ENCODE peak calls at places on chromosomes 6 and 20, in ten cellular contexts. I, K, V, W, M, Y, R, H, S and N are unnamed samples.

GRCh38 chr20:43744121-43744520 is 17.3 kb upstream of the GTSF1L start:
- DNase-seq in I (no peak), H (no peak), M (no peak), R (no peak), V (no peak), K (no peak), S (no peak), W (no peak), Y (no peak), N (no peak)

GRCh38 chr6:14074723-14075503 is 42.7 kb upstream of the CD83 start:
- DNase-seq in I (peak; percentile 87), W (peak; percentile 56), M (no peak), V (no peak), S (no peak), H (no peak), R (no peak), Y (peak; percentile 20), K (no peak), N (peak; percentile 16)

GRCh38 chr6:73648166-73648565 is 5.6 kb downstream of the SLC17A5 start:
- DNase-seq in S (no peak), V (no peak), R (no peak), K (no peak), Y (no peak), M (no peak), W (peak; percentile 52), H (no peak), I (no peak), N (no peak)

GRCh38 chr6:99241905-99242534 is 107.5 kb downstream of the FAXC start:
- DNase-seq in R (peak; percentile 10), V (peak; percentile 31), Y (peak; percentile 23), M (no peak), H (no peak), W (peak; percentile 45), S (no peak), I (peak; percentile 34), K (peak; percentile 56), N (peak; percentile 46)

GRCh38 chr6:93894521-93894920 is 475.2 kb upstream of the EPHA7 start:
- DNase-seq in Y (no peak), K (no peak), R (no peak), W (peak; percentile 30), I (no peak), H (no peak), V (no peak), S (no peak), M (no peak), N (peak; percentile 39)

GRCh38 chr6:111096246-111096645 is 8.9 kb downstream of the SLC16A10 start:
- DNase-seq in R (no peak), W (no peak), H (peak; percentile 93), S (no peak), I (no peak), M (no peak), V (no peak), K (no peak), Y (no peak), N (no peak)

GRCh38 chr20:32872266-32872665 is 13.5 kb downstream of the EFCAB8 start:
- DNase-seq in H (no peak), R (no peak), V (no peak), W (no peak), Y (no peak), M (no peak), I (no peak), S (no peak), K (no peak), N (no peak)

GRCh38 chr6:8462694-8463093 is 27.3 kb upstream of the SLC35B3 start:
- DNase-seq in V (no peak), H (no peak), S (no peak), Y (no peak), I (no peak), R (no peak), M (no peak), K (no peak), W (no peak), N (no peak)

GRCh38 chr6:80182291-80182690 is 75.8 kb downstream of the BCKDHB start:
- DNase-seq in W (peak; percentile 69), S (no peak), K (no peak), R (peak; percentile 24), V (no peak), Y (no peak), I (no peak), H (no peak), M (no peak), N (no peak)

GRCh38 chr6:76166874-76167273 is 94.4 kb upstream of the IMPG1 start:
- DNase-seq in I (no peak), K (no peak), M (no peak), H (no peak), V (no peak), Y (no peak), R (no peak), W (no peak), S (no peak), N (no peak)

GRCh38 chr6:105094133-105094640 is 85.6 kb downstream of the POPDC3 start:
- DNase-seq in R (no peak), I (no peak), W (no peak), Y (no peak), S (no peak), K (no peak), V (no peak), M (no peak), H (no peak), N (no peak)
- TF ChIP-seq CTCF in R (no peak), I (peak; percentile 5), W (no peak), Y (no peak), S (no peak), K (peak; percentile 13), V (no peak), M (no peak), H (no peak), N (no peak)

DNA sequence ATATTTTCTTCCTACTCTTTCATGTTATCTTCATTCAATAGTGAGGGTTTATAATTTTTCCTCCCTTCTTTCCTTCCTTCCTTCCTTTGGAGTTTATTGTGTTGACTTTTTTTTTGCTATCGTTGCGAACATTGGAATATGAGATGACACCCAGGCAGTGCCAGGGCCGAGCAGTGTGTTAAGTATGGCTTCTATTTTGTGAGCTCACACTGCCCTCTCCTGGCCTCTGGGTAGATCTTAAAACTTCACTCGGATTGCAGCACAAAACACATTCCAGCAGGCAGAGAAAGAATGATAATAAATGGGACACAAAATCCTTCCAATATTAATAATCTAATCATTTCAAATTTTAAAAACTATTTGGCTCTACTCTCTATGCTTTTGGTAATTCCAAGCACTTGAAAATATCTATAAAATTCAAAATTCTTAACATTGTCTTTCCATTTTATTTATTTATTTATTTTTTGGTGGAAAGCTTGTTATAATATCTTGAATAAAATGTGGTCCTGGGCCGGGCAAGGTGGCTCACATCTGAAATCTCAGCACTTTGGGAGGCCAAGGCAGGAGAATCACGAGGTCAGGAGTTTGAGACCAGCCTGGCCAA is 147.4 kb upstream of the OLIG3 start:
- DNase-seq in W (peak; percentile 80), V (peak; percentile 59), R (peak; percentile 36), M (peak; percentile 7), I (peak; percentile 57), Y (peak; percentile 65), S (no peak), K (peak; percentile 82), H (no peak), N (peak; percentile 76)
- TF ChIP-seq CTCF in W (peak; percentile 64), V (peak; percentile 87), R (peak; percentile 67), M (peak; percentile 47), I (peak; percentile 62), Y (peak; percentile 69), S (peak; percentile 53), K (peak; percentile 85), H (peak; percentile 51), N (peak; percentile 76)

DNA sequence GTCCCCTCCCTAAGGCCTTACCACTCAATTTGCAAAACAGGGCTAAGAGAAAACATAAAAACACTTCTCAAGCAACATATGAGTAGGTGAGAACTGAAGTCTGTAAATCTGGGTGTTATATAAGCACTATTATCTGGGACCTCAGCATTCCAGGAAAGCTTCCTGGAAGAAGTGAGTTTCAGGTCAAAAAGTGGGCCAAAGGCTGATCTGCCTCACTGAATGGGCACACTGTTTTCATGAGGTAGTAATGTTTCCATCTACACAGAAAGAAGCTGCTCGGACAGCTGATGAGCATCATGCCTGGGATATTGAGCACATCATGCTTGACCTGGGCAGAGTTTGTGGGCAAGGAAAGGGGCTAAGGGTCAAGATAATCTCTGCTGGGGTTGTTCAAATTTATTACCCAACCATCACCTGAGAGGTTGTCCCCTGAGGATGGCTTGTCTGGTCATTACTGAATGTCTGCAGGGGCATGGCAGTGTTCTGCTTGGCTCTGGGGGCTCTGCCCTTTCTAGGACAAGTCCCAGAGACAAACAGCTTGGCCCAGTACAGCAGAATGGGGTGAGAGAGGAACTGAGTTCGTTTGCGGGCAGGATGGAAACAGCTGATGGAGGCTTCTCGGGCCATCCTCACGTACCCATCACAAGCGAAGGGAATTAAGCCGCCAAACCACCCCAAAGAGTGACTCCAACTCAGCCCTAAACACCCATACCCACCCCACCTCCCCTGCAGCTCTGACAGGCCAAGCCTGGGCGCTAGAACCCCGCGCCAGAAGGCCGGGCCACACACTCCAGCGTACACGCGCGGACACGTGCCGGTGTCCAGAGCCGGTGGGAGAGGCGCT is 1.2 kb upstream of the SYNJ2 start:
- DNase-seq in W (no peak), H (no peak), I (no peak), M (no peak), R (no peak), K (no peak), Y (no peak), S (peak; percentile 55), V (no peak), N (no peak)
- TF ChIP-seq CTCF in W (no peak), H (no peak), I (no peak), M (no peak), R (no peak), K (no peak), Y (no peak), S (no peak), V (no peak), N (no peak)

DNA sequence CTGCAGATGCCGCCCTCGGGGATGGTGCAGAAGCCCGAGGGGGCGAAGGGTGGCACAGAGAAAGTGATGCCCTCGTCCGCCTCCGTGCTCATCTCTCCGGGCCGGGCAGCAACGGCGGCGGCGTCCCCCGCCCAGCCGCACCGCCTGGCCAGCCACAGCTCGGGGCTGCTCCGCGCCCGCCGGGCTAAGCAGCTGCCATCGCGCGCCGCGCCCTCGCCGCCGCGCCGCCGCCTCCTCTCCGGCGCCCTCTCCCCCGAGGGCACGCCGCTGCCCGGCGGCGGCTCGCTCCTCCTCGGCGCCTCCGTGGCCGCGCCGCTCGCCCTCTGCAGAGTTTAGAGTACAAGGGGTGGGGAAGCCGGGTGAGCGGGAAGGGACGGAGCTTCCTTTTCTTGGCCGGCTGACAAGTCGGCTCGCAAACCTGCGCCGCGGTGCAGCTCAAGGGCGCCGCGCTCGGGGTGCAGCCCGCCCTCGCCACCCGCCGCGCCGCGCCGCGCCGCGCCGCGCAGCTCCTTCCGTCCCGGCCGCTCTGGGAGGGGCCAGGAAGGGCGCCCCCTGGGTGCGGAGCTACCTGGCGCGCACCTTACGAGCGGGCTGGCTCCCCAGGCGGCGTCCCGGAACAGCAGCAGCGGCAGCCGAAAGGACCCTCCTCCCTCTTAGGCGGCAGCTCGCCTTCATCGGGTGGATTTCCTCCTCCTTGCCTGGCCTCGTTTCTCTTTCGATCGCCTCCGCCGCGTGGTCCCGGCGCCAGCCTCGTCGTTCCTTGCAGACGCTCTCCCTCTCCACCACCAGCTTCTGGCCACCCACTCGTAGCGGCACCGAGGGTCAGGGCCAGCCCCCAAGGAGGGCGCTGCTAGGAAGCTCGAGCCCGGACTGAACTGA is at the start of gene MAP3K5:
- DNase-seq in Y (peak; percentile 79), I (peak; percentile 81), M (peak; percentile 55), W (peak; percentile 80), R (no peak), S (peak; percentile 91), H (peak; percentile 95), K (peak; percentile 75), V (peak; percentile 44), N (peak; percentile 51)
- TF ChIP-seq CTCF in Y (no peak), I (peak; percentile 71), M (no peak), W (peak; percentile 46), R (peak; percentile 27), S (peak; percentile 61), H (peak; percentile 30), K (no peak), V (no peak), N (peak; percentile 50)